ENCODE peak calls at places on chromosomes 7 and 10, in six cellular contexts. F, C, L, N, U and M are unnamed samples.

GRCh38 chr10:56844939-56845529 is 484.0 kb upstream of the ZWINT start:
- DNase-seq in F (no peak), U (no peak), C (no peak), N (no peak), L (no peak), M (no peak)

GRCh38 chr7:53800746-53801145 is 741.4 kb upstream of the VSTM2A start:
- DNase-seq in U (no peak), F (no peak), L (no peak), N (no peak), C (no peak), M (no peak)

GRCh38 chr7:94176694-94177200 is 172.6 kb upstream of the BET1 start:
- DNase-seq in U (no peak), F (no peak), N (no peak), C (no peak), L (no peak), M (no peak)

GRCh38 chr7:93161181-93161762 is 13.1 kb upstream of the SAMD9L start:
- DNase-seq in U (no peak), L (no peak), N (no peak), F (no peak), C (no peak), M (no peak)

GRCh38 chr10:43160067-43160918 is 22.0 kb downstream of the CSGALNACT2 start:
- DNase-seq in N (no peak), F (no peak), U (peak), L (no peak), C (no peak), M (no peak)

GRCh38 chr7:150958603-150959002 is 19.5 kb downstream of the KCNH2 start:
- DNase-seq in F (no peak), C (no peak), L (no peak), U (no peak), N (no peak), M (no peak)

GRCh38 chr10:25896421-25896820 is 37.6 kb upstream of the MYO3A start:
- DNase-seq in U (no peak), C (no peak), L (no peak), F (no peak), N (no peak), M (no peak)

GRCh38 chr10:116878123-116878522 is 28.8 kb downstream of the ENO4 start:
- DNase-seq in U (no peak), L (no peak), F (no peak), N (no peak), C (no peak), M (no peak)

GRCh38 chr7:87853237-87853864 is 22.8 kb downstream of the SLC25A40 start:
- DNase-seq in N (no peak), L (no peak), C (no peak), U (no peak), F (no peak), M (no peak)

GRCh38 chr10:1684991-1685390 is 52.3 kb downstream of the ADARB2 start:
- DNase-seq in C (no peak), F (no peak), N (no peak), L (no peak), U (no peak), M (no peak)

GRCh38 chr7:221996-222715 is 29.8 kb downstream of the FAM20C start:
- DNase-seq in U (no peak), F (no peak), C (no peak), L (no peak), N (no peak), M (no peak)

GRCh38 chr7:3995187-3995586 is 686.9 kb upstream of the FOXK1 start:
- DNase-seq in L (no peak), U (no peak), F (no peak), N (no peak), C (no peak), M (no peak)

GRCh38 chr7:142243823-142244222 is 14.0 kb downstream of the PRSS58 start:
- DNase-seq in U (no peak), C (no peak), N (no peak), L (no peak), F (no peak), M (no peak)

GRCh38 chr7:139321071-139321745 is 19.9 kb upstream of the FMC1 start:
- DNase-seq in F (no peak), C (peak), U (no peak), N (no peak), L (no peak), M (no peak)

GRCh38 chr10:96090463-96090800 is 39.7 kb upstream of the ZNF518A start:
- DNase-seq in N (no peak), U (no peak), L (no peak), F (no peak), C (no peak), M (no peak)

GRCh38 chr7:156616269-156617202 is 24.0 kb upstream of the RNF32 start:
- DNase-seq in L (no peak), F (no peak), N (peak), C (no peak), U (no peak), M (no peak)

GRCh38 chr10:79301754-79302530 is 45.3 kb upstream of the PPIF start:
- DNase-seq in C (no peak), L (no peak), U (no peak), F (no peak), N (no peak), M (no peak)

GRCh38 chr10:91700273-91700672 is 67.4 kb upstream of the PPP1R3C start:
- DNase-seq in U (no peak), L (no peak), F (no peak), N (no peak), C (no peak), M (no peak)

GRCh38 chr7:12423355-12423994 is 19.8 kb upstream of the VWDE start:
- DNase-seq in L (no peak), F (no peak), C (no peak), N (no peak), U (no peak), M (no peak)

GRCh38 chr10:122213766-122214165 is 57.3 kb upstream of the BTBD16 start:
- DNase-seq in C (no peak), U (no peak), N (no peak), L (peak), F (no peak), M (no peak)

GRCh38 chr10:46534828-46535524 is 21.5 kb downstream of the GPRIN2 start:
- DNase-seq in N (no peak), U (no peak), L (peak), F (no peak), C (no peak), M (no peak)

GRCh38 chr10:73907841-73908517 is 3.0 kb upstream of the PLAU start:
- DNase-seq in F (no peak), L (no peak), C (peak), N (no peak), U (no peak), M (no peak)

GRCh38 chr10:115572740-115573455 is 479.7 kb downstream of the ATRNL1 start:
- DNase-seq in F (no peak), U (no peak), N (no peak), L (no peak), C (no peak), M (no peak)

GRCh38 chr10:100245484-100246220 is 16.3 kb upstream of the CHUK start:
- DNase-seq in U (no peak), C (no peak), N (no peak), L (no peak), F (no peak), M (no peak)